ENCODE peak calls at places on chromosomes 6 and 20, in six cellular contexts. C is CD8-positive, alpha-beta T cell; U is lower lobe of right lung; S is left ventricle myocardium inferior; W is esophagus squamous epithelium; I is cardiac muscle cell. Y is an unnamed sample.
A peak's percentile ranks its signal among the peaks of the same experiment; 100 is the strongest.

GRCh38 chr6:52074155-52074554 is 13.3 kb downstream of the PKHD1 start:
- DNase-seq in U (no peak), W (no peak), C (no peak), S (no peak), I (no peak), Y (no peak)

GRCh38 chr6:13641315-13641714 is 26.2 kb downstream of the NOL7 start:
- DNase-seq in S (no peak), C (no peak), U (no peak), W (no peak), I (peak; percentile 28), Y (no peak)

GRCh38 chr6:40901322-40902055 is 137.5 kb downstream of the UNC5CL start:
- DNase-seq in C (no peak), U (no peak), S (no peak), W (no peak), I (no peak), Y (no peak)

GRCh38 chr6:63573899-63574553 is 1.7 kb downstream of the LOC128125822 start:
- DNase-seq in C (peak; percentile 36), S (no peak), W (no peak), U (no peak), I (peak; percentile 69), Y (peak; percentile 7)

GRCh38 chr6:26420607-26421235 is 18.6 kb downstream of the BTN3A1 start:
- DNase-seq in S (no peak), W (no peak), C (peak; percentile 30), U (no peak), I (peak; percentile 52), Y (peak; percentile 5)

GRCh38 chr6:129432738-129433137 is 277.2 kb downstream of the ARHGAP18 start:
- DNase-seq in S (no peak), C (no peak), U (no peak), W (no peak), I (peak; percentile 3), Y (no peak)

GRCh38 chr6:116557863-116558262 is 4.3 kb downstream of the CALHM4 start:
- DNase-seq in C (no peak), I (peak; percentile 97), W (no peak), S (peak; percentile 18), U (no peak), Y (peak; percentile 32)

GRCh38 chr6:35808688-35809087 is 3.5 kb downstream of the LHFPL5 start:
- DNase-seq in W (no peak), U (no peak), I (peak; percentile 15), S (no peak), C (no peak), Y (no peak)

GRCh38 chr6:27651371-27651732 is 178.4 kb upstream of the ZNF184 start:
- DNase-seq in W (no peak), I (no peak), C (no peak), S (no peak), U (no peak), Y (peak; percentile 38)

GRCh38 chr20:33211817-33212424 is 5.2 kb upstream of the BPIFA3 start:
- DNase-seq in I (peak; percentile 58), W (no peak), S (no peak), U (peak; percentile 58), C (peak; percentile 18), Y (peak; percentile 39)

DNA sequence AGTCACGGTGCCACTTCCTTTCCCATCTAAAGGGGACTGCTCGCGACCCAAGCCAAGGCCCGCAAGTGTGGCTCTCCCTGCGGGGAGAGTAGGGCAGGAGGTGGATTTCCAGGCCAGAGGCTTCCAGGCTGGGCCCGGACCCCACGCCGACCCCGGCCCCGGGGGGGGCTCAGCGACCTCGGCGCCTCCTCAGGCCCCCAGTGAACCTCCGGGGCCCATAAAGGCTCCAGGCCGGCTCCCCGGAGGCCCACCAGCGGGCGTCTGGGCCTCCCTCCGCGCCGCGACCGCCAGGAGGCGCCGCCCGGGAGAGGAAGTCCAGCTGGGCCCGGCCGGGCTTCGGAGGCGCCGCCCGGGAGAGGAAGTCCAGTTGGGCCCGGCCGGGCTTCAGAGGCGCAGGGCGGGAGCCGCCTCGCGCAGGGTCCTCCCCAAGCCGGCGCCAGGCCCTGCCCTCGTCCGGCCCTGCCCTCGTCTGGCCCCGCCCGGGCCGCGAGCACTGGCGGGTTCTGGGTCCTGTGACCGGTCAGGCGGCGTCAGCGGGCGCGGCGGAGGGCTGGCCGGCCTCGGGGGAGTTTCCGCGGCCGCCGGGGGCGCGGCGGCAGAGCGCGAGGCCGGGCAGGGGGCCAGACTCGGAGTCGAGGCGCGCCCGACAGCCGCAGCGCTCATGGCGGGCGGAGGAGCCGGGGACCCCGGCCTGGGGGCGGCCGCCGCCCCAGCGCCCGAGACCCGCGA is at the start of gene RAB32:
- DNase-seq in I (peak; percentile 98), U (peak; percentile 98), S (peak; percentile 94), W (peak; percentile 28), C (peak; percentile 5), Y (peak; percentile 98)
- H3K4me3 ChIP-seq in I (peak within 1 kb of the TSS; percentile 43), U (peak within 1 kb of the TSS; percentile 85), S (peak within 1 kb of the TSS; percentile 85), W (peak within 1 kb of the TSS; percentile 52), C (no peak within 1 kb of the TSS), Y (peak within 1 kb of the TSS; percentile 77)

DNA sequence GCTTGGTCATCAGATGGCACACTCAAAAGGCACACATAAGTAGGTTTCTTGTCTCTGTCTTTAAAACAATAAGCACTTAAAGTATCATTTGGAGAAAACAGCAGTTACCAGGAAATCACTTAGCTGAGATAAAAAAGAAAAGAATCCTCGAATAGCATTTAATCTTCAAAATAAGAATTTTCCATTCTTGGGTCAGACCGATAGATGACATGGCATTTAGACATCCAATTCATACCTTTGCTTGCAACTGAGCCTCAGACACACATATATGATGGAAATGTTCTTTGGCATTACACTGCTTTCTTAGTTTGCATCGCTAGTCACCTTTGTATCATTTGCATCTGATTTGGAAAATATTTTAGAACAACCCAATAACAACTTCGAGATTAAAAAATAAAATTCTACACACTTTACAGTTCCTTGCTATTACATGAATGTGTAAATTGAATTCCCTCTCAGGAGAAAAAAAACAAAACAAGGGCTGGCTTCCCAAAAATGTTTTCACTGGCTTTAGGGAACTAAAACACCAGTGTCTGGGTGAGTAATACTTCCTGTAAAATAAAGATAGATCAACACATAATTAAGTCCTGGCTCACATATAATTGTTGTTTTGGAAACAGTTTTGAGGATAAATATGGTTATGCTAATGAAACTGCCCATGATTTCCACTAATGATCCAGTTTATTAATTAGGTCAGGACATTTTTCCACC is 1.3 kb upstream of the RNF217 start:
- DNase-seq in S (no peak), W (no peak), U (no peak), I (no peak), C (no peak), Y (no peak)
- H3K4me3 ChIP-seq in S (peak overlapping the region; percentile 91), W (peak overlapping the region; percentile 70), U (peak overlapping the region; percentile 90), I (peak overlapping the region; percentile 60), C (no peak overlapping the region), Y (peak overlapping the region; percentile 62)

GRCh38 chr20:63970714-63971431 is 1.1 kb upstream of the ZNF512B start:
- DNase-seq in U (no peak), S (no peak), W (no peak), C (no peak), I (no peak), Y (no peak)

GRCh38 chr20:63973160-63973479 is 3.4 kb upstream of the ZNF512B start:
- DNase-seq in S (no peak), I (no peak), U (no peak), C (no peak), W (no peak), Y (no peak)

GRCh38 chr20:63974402-63975200 is 4.8 kb downstream of the SAMD10 start:
- DNase-seq in C (no peak), U (no peak), I (no peak), S (peak; percentile 12), W (no peak), Y (peak; percentile 66)

GRCh38 chr20:63972312-63973159 is 2.8 kb upstream of the ZNF512B start:
- DNase-seq in C (no peak), U (no peak), I (no peak), W (no peak), S (peak; percentile 29), Y (no peak)

GRCh38 chr20:63973636-63974401 is 4.1 kb upstream of the ZNF512B start:
- DNase-seq in I (peak; percentile 87), W (no peak), U (peak; percentile 93), C (peak; percentile 86), S (peak; percentile 89), Y (peak; percentile 87)
- H3K4me3 ChIP-seq in I (peak overlapping the region; percentile 15), W (peak overlapping the region; percentile 31), U (peak overlapping the region; percentile 45), C (no peak overlapping the region), S (peak overlapping the region; percentile 55), Y (peak overlapping the region; percentile 34)

GRCh38 chr20:10679269-10679668 is 5.5 kb upstream of the JAG1 start:
- DNase-seq in W (no peak), I (peak; percentile 36), U (no peak), C (no peak), S (no peak), Y (no peak)

GRCh38 chr20:10674684-10675455 is 1.1 kb upstream of the JAG1 start:
- DNase-seq in I (peak; percentile 76), W (no peak), C (no peak), S (peak; percentile 84), U (peak; percentile 90), Y (peak; percentile 72)

GRCh38 chr20:10675456-10675848 is 1.7 kb upstream of the JAG1 start:
- DNase-seq in W (no peak), U (no peak), C (no peak), I (no peak), S (no peak), Y (no peak)

GRCh38 chr20:10673831-10674683 is at the start of gene JAG1:
- DNase-seq in U (peak; percentile 97), S (peak; percentile 95), I (peak; percentile 96), C (peak; percentile 11), W (peak; percentile 58), Y (peak; percentile 90)

GRCh38 chr20:10676518-10676917 is 2.7 kb upstream of the JAG1 start:
- DNase-seq in I (no peak), C (no peak), W (no peak), S (no peak), U (no peak), Y (no peak)
- H3K4me3 ChIP-seq in I (no peak overlapping the region), C (no peak overlapping the region), W (no peak overlapping the region), S (no peak overlapping the region), U (no peak overlapping the region), Y (no peak overlapping the region)

DNA sequence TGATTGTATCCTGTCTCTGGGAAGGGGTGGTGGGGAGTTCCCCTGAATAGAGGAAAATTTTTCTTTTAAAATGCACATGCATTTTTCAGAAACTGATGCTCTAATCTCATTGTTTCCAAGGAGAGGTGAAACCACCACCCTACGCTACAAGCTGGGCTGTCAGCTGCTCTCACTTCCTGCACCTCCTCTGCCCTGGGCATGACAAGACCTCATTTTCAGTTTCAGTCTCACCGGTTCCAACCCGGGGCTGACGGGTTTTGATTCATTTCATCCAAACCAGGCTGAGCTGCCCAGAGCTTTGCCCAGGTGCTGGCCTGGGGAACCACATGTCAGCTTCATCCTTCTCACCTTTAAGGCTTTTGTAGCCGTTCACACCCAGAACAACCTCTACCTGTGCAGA is 99.7 kb downstream of the EYA2 start:
- DNase-seq in W (no peak), S (no peak), U (no peak), I (no peak), C (no peak), Y (no peak)
- H3K4me3 ChIP-seq in W (no peak overlapping the region), S (no peak overlapping the region), U (no peak overlapping the region), I (no peak overlapping the region), C (no peak overlapping the region), Y (no peak overlapping the region)

GRCh38 chr6:152273002-152273401 is 364.2 kb downstream of the SYNE1 start:
- DNase-seq in C (no peak), U (no peak), I (peak; percentile 12), W (no peak), S (no peak), Y (peak; percentile 16)
- H3K4me3 ChIP-seq in C (no peak overlapping the region), U (no peak overlapping the region), I (no peak overlapping the region), W (no peak overlapping the region), S (no peak overlapping the region), Y (no peak overlapping the region)